ENCODE peak calls at places on chromosome 7, in seven cellular contexts. One of them, this sample, is unnamed.

GRCh38 chr7:158067219-158067930 is 520.2 kb downstream of the PTPRN2 start:
- DNase-seq in LoVo: no peak
- DNase-seq in activated CD4-positive, alpha-beta T cell treated with anti-CD3 and anti-CD28 coated beads, Interleukin-2, amount 50 U/mL, for 24 hours: no peak
- DNase-seq in NCI-H1092 treated with DMSO at 0.1 percent for 48 hours: no peak
- DNase-seq in H1: no peak
- DNase-seq in left ventricle myocardium inferior: no peak
- DNase-seq in substantia nigra: no peak
- DNase-seq in this sample: no peak

GRCh38 chr7:26145236-26145635 is 6.8 kb upstream of the NFE2L3 start:
- DNase-seq in LoVo: no peak
- DNase-seq in activated CD4-positive, alpha-beta T cell treated with anti-CD3 and anti-CD28 coated beads, Interleukin-2, amount 50 U/mL, for 24 hours: no peak
- DNase-seq in NCI-H1092 treated with DMSO at 0.1 percent for 48 hours: no peak
- DNase-seq in H1: no peak
- DNase-seq in left ventricle myocardium inferior: no peak
- DNase-seq in substantia nigra: no peak
- DNase-seq in this sample: no peak

GRCh38 chr7:37062460-37062859 is 338.2 kb upstream of the AOAH start:
- DNase-seq in LoVo: no peak
- DNase-seq in activated CD4-positive, alpha-beta T cell treated with anti-CD3 and anti-CD28 coated beads, Interleukin-2, amount 50 U/mL, for 24 hours: no peak
- DNase-seq in NCI-H1092 treated with DMSO at 0.1 percent for 48 hours: no peak
- DNase-seq in H1: no peak
- DNase-seq in left ventricle myocardium inferior: no peak
- DNase-seq in substantia nigra: no peak
- DNase-seq in this sample: no peak

GRCh38 chr7:31633894-31634494 is 53.0 kb upstream of the PPP1R17 start:
- DNase-seq in LoVo: peak; percentile 82
- DNase-seq in activated CD4-positive, alpha-beta T cell treated with anti-CD3 and anti-CD28 coated beads, Interleukin-2, amount 50 U/mL, for 24 hours: no peak
- DNase-seq in NCI-H1092 treated with DMSO at 0.1 percent for 48 hours: peak; percentile 36
- DNase-seq in H1: no peak
- DNase-seq in left ventricle myocardium inferior: no peak
- DNase-seq in substantia nigra: peak; percentile 5
- DNase-seq in this sample: no peak

GRCh38 chr7:139523199-139523941 is at the start of gene CLEC2L:
- DNase-seq in LoVo: no peak
- DNase-seq in activated CD4-positive, alpha-beta T cell treated with anti-CD3 and anti-CD28 coated beads, Interleukin-2, amount 50 U/mL, for 24 hours: no peak
- DNase-seq in NCI-H1092 treated with DMSO at 0.1 percent for 48 hours: no peak
- DNase-seq in H1: peak; percentile 61
- DNase-seq in left ventricle myocardium inferior: no peak
- DNase-seq in substantia nigra: no peak
- DNase-seq in this sample: no peak

GRCh38 chr7:38448842-38449241 is 175.4 kb upstream of the TARP start:
- DNase-seq in LoVo: no peak
- DNase-seq in activated CD4-positive, alpha-beta T cell treated with anti-CD3 and anti-CD28 coated beads, Interleukin-2, amount 50 U/mL, for 24 hours: no peak
- DNase-seq in NCI-H1092 treated with DMSO at 0.1 percent for 48 hours: no peak
- DNase-seq in H1: no peak
- DNase-seq in left ventricle myocardium inferior: no peak
- DNase-seq in substantia nigra: no peak
- DNase-seq in this sample: no peak

GRCh38 chr7:102828291-102828690 is 79.5 kb downstream of the FAM185A start:
- DNase-seq in LoVo: no peak
- DNase-seq in activated CD4-positive, alpha-beta T cell treated with anti-CD3 and anti-CD28 coated beads, Interleukin-2, amount 50 U/mL, for 24 hours: no peak
- DNase-seq in NCI-H1092 treated with DMSO at 0.1 percent for 48 hours: no peak
- DNase-seq in H1: no peak
- DNase-seq in left ventricle myocardium inferior: no peak
- DNase-seq in substantia nigra: no peak
- DNase-seq in this sample: no peak

GRCh38 chr7:7595451-7595850 is 28.8 kb downstream of the MIOS start:
- DNase-seq in LoVo: peak; percentile 33
- DNase-seq in activated CD4-positive, alpha-beta T cell treated with anti-CD3 and anti-CD28 coated beads, Interleukin-2, amount 50 U/mL, for 24 hours: no peak
- DNase-seq in NCI-H1092 treated with DMSO at 0.1 percent for 48 hours: peak; percentile 55
- DNase-seq in H1: no peak
- DNase-seq in left ventricle myocardium inferior: no peak
- DNase-seq in substantia nigra: no peak
- DNase-seq in this sample: no peak

GRCh38 chr7:44538798-44539668 is 2.1 kb downstream of the NPC1L1 start:
- DNase-seq in LoVo: no peak
- DNase-seq in activated CD4-positive, alpha-beta T cell treated with anti-CD3 and anti-CD28 coated beads, Interleukin-2, amount 50 U/mL, for 24 hours: no peak
- DNase-seq in NCI-H1092 treated with DMSO at 0.1 percent for 48 hours: no peak
- DNase-seq in H1: no peak
- DNase-seq in left ventricle myocardium inferior: no peak
- DNase-seq in substantia nigra: no peak
- DNase-seq in this sample: no peak

GRCh38 chr7:139871276-139871675 is 42.2 kb downstream of the TBXAS1 start:
- DNase-seq in LoVo: no peak
- DNase-seq in activated CD4-positive, alpha-beta T cell treated with anti-CD3 and anti-CD28 coated beads, Interleukin-2, amount 50 U/mL, for 24 hours: no peak
- DNase-seq in NCI-H1092 treated with DMSO at 0.1 percent for 48 hours: no peak
- DNase-seq in H1: no peak
- DNase-seq in left ventricle myocardium inferior: no peak
- DNase-seq in substantia nigra: no peak
- DNase-seq in this sample: no peak

GRCh38 chr7:45599851-45600706 is 25.9 kb downstream of the ADCY1 start:
- DNase-seq in LoVo: no peak
- DNase-seq in activated CD4-positive, alpha-beta T cell treated with anti-CD3 and anti-CD28 coated beads, Interleukin-2, amount 50 U/mL, for 24 hours: no peak
- DNase-seq in NCI-H1092 treated with DMSO at 0.1 percent for 48 hours: no peak
- DNase-seq in H1: peak; percentile 37
- DNase-seq in left ventricle myocardium inferior: no peak
- DNase-seq in substantia nigra: no peak
- DNase-seq in this sample: peak; percentile 73

GRCh38 chr7:141649865-141650499 is 52.0 kb downstream of the DENND11 start:
- DNase-seq in LoVo: peak; percentile 42
- DNase-seq in activated CD4-positive, alpha-beta T cell treated with anti-CD3 and anti-CD28 coated beads, Interleukin-2, amount 50 U/mL, for 24 hours: no peak
- DNase-seq in NCI-H1092 treated with DMSO at 0.1 percent for 48 hours: peak; percentile 88
- DNase-seq in H1: no peak
- DNase-seq in left ventricle myocardium inferior: no peak
- DNase-seq in substantia nigra: peak; percentile 30
- DNase-seq in this sample: no peak

GRCh38 chr7:94069154-94069739 is 65.1 kb upstream of the BET1 start:
- DNase-seq in LoVo: no peak
- DNase-seq in activated CD4-positive, alpha-beta T cell treated with anti-CD3 and anti-CD28 coated beads, Interleukin-2, amount 50 U/mL, for 24 hours: no peak
- DNase-seq in NCI-H1092 treated with DMSO at 0.1 percent for 48 hours: no peak
- DNase-seq in H1: no peak
- DNase-seq in left ventricle myocardium inferior: no peak
- DNase-seq in substantia nigra: no peak
- DNase-seq in this sample: no peak

GRCh38 chr7:78702770-78703169 is 750.7 kb downstream of the MAGI2 start:
- DNase-seq in LoVo: no peak
- DNase-seq in activated CD4-positive, alpha-beta T cell treated with anti-CD3 and anti-CD28 coated beads, Interleukin-2, amount 50 U/mL, for 24 hours: no peak
- DNase-seq in NCI-H1092 treated with DMSO at 0.1 percent for 48 hours: no peak
- DNase-seq in H1: no peak
- DNase-seq in left ventricle myocardium inferior: no peak
- DNase-seq in substantia nigra: no peak
- DNase-seq in this sample: no peak

GRCh38 chr7:44221231-44221791 is 20.5 kb downstream of the YKT6 start:
- DNase-seq in LoVo: no peak
- DNase-seq in activated CD4-positive, alpha-beta T cell treated with anti-CD3 and anti-CD28 coated beads, Interleukin-2, amount 50 U/mL, for 24 hours: no peak
- DNase-seq in NCI-H1092 treated with DMSO at 0.1 percent for 48 hours: no peak
- DNase-seq in H1: no peak
- DNase-seq in left ventricle myocardium inferior: peak; percentile 13
- DNase-seq in substantia nigra: no peak
- DNase-seq in this sample: no peak

GRCh38 chr7:120591-120991 is 71.8 kb upstream of the FAM20C start:
- DNase-seq in LoVo: no peak
- DNase-seq in activated CD4-positive, alpha-beta T cell treated with anti-CD3 and anti-CD28 coated beads, Interleukin-2, amount 50 U/mL, for 24 hours: no peak
- DNase-seq in NCI-H1092 treated with DMSO at 0.1 percent for 48 hours: no peak
- DNase-seq in H1: no peak
- DNase-seq in left ventricle myocardium inferior: no peak
- DNase-seq in substantia nigra: no peak
- DNase-seq in this sample: no peak

GRCh38 chr7:137423321-137423720 is 79.8 kb upstream of the PTN start:
- DNase-seq in LoVo: no peak
- DNase-seq in activated CD4-positive, alpha-beta T cell treated with anti-CD3 and anti-CD28 coated beads, Interleukin-2, amount 50 U/mL, for 24 hours: no peak
- DNase-seq in NCI-H1092 treated with DMSO at 0.1 percent for 48 hours: no peak
- DNase-seq in H1: no peak
- DNase-seq in left ventricle myocardium inferior: no peak
- DNase-seq in substantia nigra: no peak
- DNase-seq in this sample: no peak

GRCh38 chr7:74275401-74275881 is 13.8 kb upstream of the CLIP2 start:
- DNase-seq in LoVo: no peak
- DNase-seq in activated CD4-positive, alpha-beta T cell treated with anti-CD3 and anti-CD28 coated beads, Interleukin-2, amount 50 U/mL, for 24 hours: no peak
- DNase-seq in NCI-H1092 treated with DMSO at 0.1 percent for 48 hours: no peak
- DNase-seq in H1: peak; percentile 78
- DNase-seq in left ventricle myocardium inferior: no peak
- DNase-seq in substantia nigra: no peak
- DNase-seq in this sample: no peak

GRCh38 chr7:101905203-101905865 is 87.9 kb downstream of the CUX1 start:
- DNase-seq in LoVo: no peak
- DNase-seq in activated CD4-positive, alpha-beta T cell treated with anti-CD3 and anti-CD28 coated beads, Interleukin-2, amount 50 U/mL, for 24 hours: no peak
- DNase-seq in NCI-H1092 treated with DMSO at 0.1 percent for 48 hours: no peak
- DNase-seq in H1: no peak
- DNase-seq in left ventricle myocardium inferior: no peak
- DNase-seq in substantia nigra: no peak
- DNase-seq in this sample: no peak

GRCh38 chr7:81685263-81685868 is 84.5 kb downstream of the HGF start:
- DNase-seq in LoVo: no peak
- DNase-seq in activated CD4-positive, alpha-beta T cell treated with anti-CD3 and anti-CD28 coated beads, Interleukin-2, amount 50 U/mL, for 24 hours: no peak
- DNase-seq in NCI-H1092 treated with DMSO at 0.1 percent for 48 hours: no peak
- DNase-seq in H1: no peak
- DNase-seq in left ventricle myocardium inferior: no peak
- DNase-seq in substantia nigra: no peak
- DNase-seq in this sample: no peak

GRCh38 chr7:7148799-7149481 is 33.4 kb upstream of the C1GALT1 start:
- DNase-seq in LoVo: no peak
- DNase-seq in activated CD4-positive, alpha-beta T cell treated with anti-CD3 and anti-CD28 coated beads, Interleukin-2, amount 50 U/mL, for 24 hours: no peak
- DNase-seq in NCI-H1092 treated with DMSO at 0.1 percent for 48 hours: no peak
- DNase-seq in H1: no peak
- DNase-seq in left ventricle myocardium inferior: no peak
- DNase-seq in substantia nigra: no peak
- DNase-seq in this sample: no peak

GRCh38 chr7:143979359-143979758 is 20.8 kb upstream of the OR6B1 start:
- DNase-seq in LoVo: peak; percentile 33
- DNase-seq in activated CD4-positive, alpha-beta T cell treated with anti-CD3 and anti-CD28 coated beads, Interleukin-2, amount 50 U/mL, for 24 hours: no peak
- DNase-seq in NCI-H1092 treated with DMSO at 0.1 percent for 48 hours: no peak
- DNase-seq in H1: no peak
- DNase-seq in left ventricle myocardium inferior: no peak
- DNase-seq in substantia nigra: no peak
- DNase-seq in this sample: no peak

GRCh38 chr7:107599262-107599661 is 19.2 kb downstream of the BCAP29 start:
- DNase-seq in LoVo: no peak
- DNase-seq in activated CD4-positive, alpha-beta T cell treated with anti-CD3 and anti-CD28 coated beads, Interleukin-2, amount 50 U/mL, for 24 hours: no peak
- DNase-seq in NCI-H1092 treated with DMSO at 0.1 percent for 48 hours: no peak
- DNase-seq in H1: no peak
- DNase-seq in left ventricle myocardium inferior: no peak
- DNase-seq in substantia nigra: no peak
- DNase-seq in this sample: no peak

GRCh38 chr7:82175319-82175718 is 268.3 kb downstream of the CACNA2D1 start:
- DNase-seq in LoVo: no peak
- DNase-seq in activated CD4-positive, alpha-beta T cell treated with anti-CD3 and anti-CD28 coated beads, Interleukin-2, amount 50 U/mL, for 24 hours: no peak
- DNase-seq in NCI-H1092 treated with DMSO at 0.1 percent for 48 hours: no peak
- DNase-seq in H1: no peak
- DNase-seq in left ventricle myocardium inferior: no peak
- DNase-seq in substantia nigra: no peak
- DNase-seq in this sample: no peak

GRCh38 chr7:135704698-135705097 is 23.3 kb downstream of the SLC13A4 start:
- DNase-seq in LoVo: no peak
- DNase-seq in activated CD4-positive, alpha-beta T cell treated with anti-CD3 and anti-CD28 coated beads, Interleukin-2, amount 50 U/mL, for 24 hours: no peak
- DNase-seq in NCI-H1092 treated with DMSO at 0.1 percent for 48 hours: no peak
- DNase-seq in H1: no peak
- DNase-seq in left ventricle myocardium inferior: no peak
- DNase-seq in substantia nigra: no peak
- DNase-seq in this sample: no peak